ENCODE peak calls at places on chromosomes 11 and 22, in ten cellular contexts. H is stomach; Q is NCI-H774; T is stimulated activated CD4-positive, alpha-beta T cell treated with anti-CD3 and anti-CD28 coated beads, Interleukin-12 subunit alpha, Interleukin-12 subunit beta, amount 100 ng/mL, for 24 hours; S is SJSA1; X is fibroblast of mammary gland; R is activated CD4-positive, alpha-beta T cell treated with anti-CD3 and anti-CD28 coated beads for 1 hour; B is GM10248; C is mesenteric fat pad; P is 8988T. E is an unnamed sample.

GRCh38 chr11:27421819-27422494 is 50.6 kb downstream of the LGR4 start:
- DNase-seq in H (no peak), Q (peak), T (no peak), S (no peak), X (peak), R (no peak), B (no peak), C (no peak), P (no peak), E (no peak)

GRCh38 chr11:56846631-56847400 is 98.3 kb upstream of the OR9G4 start:
- DNase-seq in H (no peak), Q (no peak), T (no peak), S (no peak), X (no peak), R (no peak), B (no peak), C (no peak), P (no peak), E (no peak)

GRCh38 chr11:93131709-93132108 is 66.1 kb downstream of the SLC36A4 start:
- DNase-seq in H (no peak), Q (peak), T (no peak), S (no peak), X (no peak), R (no peak), B (no peak), C (no peak), P (no peak), E (no peak)

GRCh38 chr11:33383075-33383919 is 126.1 kb downstream of the HIPK3 start:
- DNase-seq in H (no peak), Q (no peak), T (no peak), S (no peak), X (no peak), R (no peak), B (no peak), C (no peak), P (no peak), E (no peak)

GRCh38 chr11:118312328-118312727 is 7.8 kb downstream of the CD3E start:
- DNase-seq in H (no peak), Q (no peak), T (no peak), S (no peak), X (no peak), R (no peak), B (no peak), C (no peak), P (no peak), E (no peak)

GRCh38 chr22:29523761-29524160 is 29.8 kb downstream of the THOC5 start:
- DNase-seq in H (no peak), Q (no peak), T (no peak), S (no peak), X (no peak), R (no peak), B (no peak), C (no peak), P (no peak), E (no peak)

GRCh38 chr11:66814678-66815077 is 28.6 kb upstream of the RCE1 start:
- DNase-seq in H (no peak), Q (no peak), T (no peak), S (no peak), X (no peak), R (no peak), B (no peak), C (no peak), P (no peak), E (no peak)

GRCh38 chr11:17722000-17722643 is 2.8 kb downstream of the MYOD1 start:
- DNase-seq in H (no peak), Q (peak), T (no peak), S (no peak), X (peak), R (no peak), B (no peak), C (peak), P (no peak), E (peak)

GRCh38 chr11:65809496-65809895 is 22.6 kb downstream of the OVOL1 start:
- DNase-seq in H (no peak), Q (no peak), T (no peak), S (no peak), X (no peak), R (no peak), B (no peak), C (no peak), P (no peak), E (no peak)

GRCh38 chr22:45879552-45879949 is 97.4 kb downstream of the WNT7B start:
- DNase-seq in H (no peak), Q (no peak), T (no peak), S (no peak), X (no peak), R (no peak), B (no peak), C (peak), P (no peak), E (peak)